ENCODE peak calls at places on chromosomes 7 and 10, in seven cellular contexts. One of them, this sample, is unnamed.

GRCh38 chr7:77447616-77448015 is 31.5 kb upstream of the GSAP start:
- DNase-seq in tibial artery: no peak
- DNase-seq in IMR-90: no peak
- DNase-seq in GM13976: no peak
- DNase-seq in BJ: no peak
- DNase-seq in ovary: no peak
- DNase-seq in MCF 10A: no peak
- DNase-seq in this sample: no peak

GRCh38 chr10:34716958-34717357 is 98.1 kb downstream of the PARD3 start:
- DNase-seq in GM13976: no peak
- DNase-seq in BJ: no peak
- DNase-seq in ovary: no peak
- DNase-seq in tibial artery: no peak
- DNase-seq in MCF 10A: no peak
- DNase-seq in IMR-90: no peak
- DNase-seq in this sample: no peak

GRCh38 chr10:62610649-62611229 is 193.8 kb upstream of the ADO start:
- DNase-seq in MCF 10A: peak; percentile 75
- DNase-seq in GM13976: peak; percentile 87
- DNase-seq in IMR-90: peak; percentile 47
- DNase-seq in tibial artery: no peak
- DNase-seq in ovary: no peak
- DNase-seq in BJ: no peak
- DNase-seq in this sample: no peak

GRCh38 chr10:76743169-76743568 is 894.4 kb downstream of the KCNMA1 start:
- DNase-seq in BJ: no peak
- DNase-seq in tibial artery: no peak
- DNase-seq in IMR-90: no peak
- DNase-seq in MCF 10A: no peak
- DNase-seq in ovary: no peak
- DNase-seq in GM13976: no peak
- DNase-seq in this sample: no peak

GRCh38 chr7:105625986-105626385 is 44.7 kb upstream of the EFCAB10 start:
- DNase-seq in BJ: no peak
- DNase-seq in IMR-90: no peak
- DNase-seq in MCF 10A: no peak
- DNase-seq in GM13976: no peak
- DNase-seq in ovary: no peak
- DNase-seq in tibial artery: no peak
- DNase-seq in this sample: no peak

GRCh38 chr10:48655426-48656240 is 29.0 kb upstream of the WDFY4 start:
- DNase-seq in IMR-90: peak; percentile 42
- DNase-seq in GM13976: no peak
- DNase-seq in ovary: peak; percentile 71
- DNase-seq in BJ: no peak
- DNase-seq in tibial artery: peak; percentile 78
- DNase-seq in MCF 10A: peak; percentile 83
- DNase-seq in this sample: peak; percentile 52

GRCh38 chr10:103241262-103242011 is 4.2 kb upstream of the RPEL1 start:
- DNase-seq in IMR-90: peak; percentile 50
- DNase-seq in BJ: no peak
- DNase-seq in MCF 10A: peak; percentile 76
- DNase-seq in GM13976: no peak
- DNase-seq in tibial artery: peak; percentile 22
- DNase-seq in ovary: no peak
- DNase-seq in this sample: no peak

GRCh38 chr7:46839651-46840050 is 742.3 kb downstream of the TNS3 start:
- DNase-seq in ovary: no peak
- DNase-seq in GM13976: no peak
- DNase-seq in BJ: no peak
- DNase-seq in MCF 10A: no peak
- DNase-seq in tibial artery: no peak
- DNase-seq in IMR-90: peak; percentile 53
- DNase-seq in this sample: no peak

GRCh38 chr7:67716729-67717128 is 720.1 kb downstream of the TYW1 start:
- DNase-seq in MCF 10A: no peak
- DNase-seq in ovary: no peak
- DNase-seq in IMR-90: no peak
- DNase-seq in GM13976: no peak
- DNase-seq in tibial artery: no peak
- DNase-seq in BJ: no peak
- DNase-seq in this sample: no peak

GRCh38 chr10:48199580-48200377 is 74.7 kb downstream of the FRMPD2 start:
- DNase-seq in ovary: no peak
- DNase-seq in tibial artery: no peak
- DNase-seq in BJ: peak; percentile 68
- DNase-seq in IMR-90: peak; percentile 63
- DNase-seq in MCF 10A: peak; percentile 35
- DNase-seq in GM13976: no peak
- DNase-seq in this sample: no peak

GRCh38 chr10:97336942-97337719 is 2.6 kb upstream of the FRAT2 start:
- DNase-seq in GM13976: no peak
- DNase-seq in ovary: no peak
- DNase-seq in MCF 10A: peak; percentile 47
- DNase-seq in tibial artery: no peak
- DNase-seq in BJ: no peak
- DNase-seq in IMR-90: no peak
- DNase-seq in this sample: no peak

GRCh38 chr7:139745330-139746143 is 32.3 kb downstream of the HIPK2 start:
- DNase-seq in tibial artery: no peak
- DNase-seq in GM13976: no peak
- DNase-seq in BJ: no peak
- DNase-seq in MCF 10A: no peak
- DNase-seq in ovary: no peak
- DNase-seq in IMR-90: no peak
- DNase-seq in this sample: no peak

GRCh38 chr7:150382123-150382843 is 3.2 kb downstream of the ZNF775 start:
- DNase-seq in BJ: no peak
- DNase-seq in ovary: no peak
- DNase-seq in IMR-90: no peak
- DNase-seq in MCF 10A: no peak
- DNase-seq in GM13976: no peak
- DNase-seq in tibial artery: no peak
- DNase-seq in this sample: no peak

GRCh38 chr10:59079386-59080226 is 96.8 kb upstream of the PHYHIPL start:
- DNase-seq in GM13976: no peak
- DNase-seq in BJ: peak; percentile 25
- DNase-seq in IMR-90: peak; percentile 75
- DNase-seq in tibial artery: no peak
- DNase-seq in MCF 10A: peak; percentile 75
- DNase-seq in ovary: no peak
- DNase-seq in this sample: no peak

GRCh38 chr10:36109399-36110023 is 467.4 kb upstream of the FZD8 start:
- DNase-seq in IMR-90: no peak
- DNase-seq in tibial artery: no peak
- DNase-seq in ovary: no peak
- DNase-seq in BJ: no peak
- DNase-seq in MCF 10A: no peak
- DNase-seq in GM13976: no peak
- DNase-seq in this sample: no peak

GRCh38 chr10:102467971-102468438 is 16.7 kb upstream of the C10orf95 start:
- DNase-seq in tibial artery: no peak
- DNase-seq in MCF 10A: no peak
- DNase-seq in BJ: no peak
- DNase-seq in IMR-90: no peak
- DNase-seq in GM13976: no peak
- DNase-seq in ovary: no peak
- DNase-seq in this sample: no peak

GRCh38 chr10:72164617-72165016 is 51.2 kb upstream of the ANAPC16 start:
- DNase-seq in IMR-90: peak; percentile 25
- DNase-seq in ovary: no peak
- DNase-seq in BJ: no peak
- DNase-seq in tibial artery: no peak
- DNase-seq in GM13976: no peak
- DNase-seq in MCF 10A: no peak
- DNase-seq in this sample: no peak

GRCh38 chr10:99280472-99280871 is 44.8 kb upstream of the HPSE2 start:
- DNase-seq in MCF 10A: no peak
- DNase-seq in tibial artery: no peak
- DNase-seq in BJ: no peak
- DNase-seq in GM13976: no peak
- DNase-seq in IMR-90: no peak
- DNase-seq in ovary: no peak
- DNase-seq in this sample: no peak

GRCh38 chr10:99279626-99280111 is 44.0 kb upstream of the HPSE2 start:
- DNase-seq in MCF 10A: peak; percentile 33
- DNase-seq in IMR-90: peak; percentile 33
- DNase-seq in ovary: no peak
- DNase-seq in tibial artery: no peak
- DNase-seq in BJ: peak; percentile 91
- DNase-seq in GM13976: no peak
- DNase-seq in this sample: no peak

GRCh38 chr10:99276848-99277486 is 41.3 kb upstream of the HPSE2 start:
- DNase-seq in BJ: no peak
- DNase-seq in MCF 10A: peak; percentile 34
- DNase-seq in ovary: no peak
- DNase-seq in IMR-90: peak; percentile 2
- DNase-seq in tibial artery: no peak
- DNase-seq in GM13976: no peak
- DNase-seq in this sample: no peak
- TF ChIP-seq CTCF in BJ: peak; percentile 28
- TF ChIP-seq CTCF in MCF 10A: peak; percentile 66
- TF ChIP-seq CTCF in ovary: no peak
- TF ChIP-seq CTCF in IMR-90: peak; percentile 41
- TF ChIP-seq CTCF in tibial artery: no peak
- TF ChIP-seq CTCF in GM13976: no peak
- TF ChIP-seq CTCF in this sample: no peak

GRCh38 chr10:18650618-18651017 is 769 bp downstream of the NSUN6 start:
- DNase-seq in ovary: no peak
- DNase-seq in IMR-90: no peak
- DNase-seq in GM13976: no peak
- DNase-seq in tibial artery: no peak
- DNase-seq in MCF 10A: no peak
- DNase-seq in BJ: no peak
- DNase-seq in this sample: no peak

GRCh38 chr10:18647945-18648344 is 3.4 kb downstream of the NSUN6 start:
- DNase-seq in IMR-90: no peak
- DNase-seq in BJ: no peak
- DNase-seq in GM13976: no peak
- DNase-seq in ovary: no peak
- DNase-seq in MCF 10A: no peak
- DNase-seq in tibial artery: no peak
- DNase-seq in this sample: no peak

GRCh38 chr10:18653112-18653511 is 1.7 kb upstream of the NSUN6 start:
- DNase-seq in MCF 10A: no peak
- DNase-seq in BJ: no peak
- DNase-seq in ovary: no peak
- DNase-seq in IMR-90: no peak
- DNase-seq in tibial artery: no peak
- DNase-seq in GM13976: no peak
- DNase-seq in this sample: no peak

GRCh38 chr10:18649364-18649959 is 1.9 kb downstream of the NSUN6 start:
- DNase-seq in IMR-90: no peak
- DNase-seq in tibial artery: no peak
- DNase-seq in ovary: no peak
- DNase-seq in GM13976: no peak
- DNase-seq in MCF 10A: no peak
- DNase-seq in BJ: no peak
- DNase-seq in this sample: no peak

DNA sequence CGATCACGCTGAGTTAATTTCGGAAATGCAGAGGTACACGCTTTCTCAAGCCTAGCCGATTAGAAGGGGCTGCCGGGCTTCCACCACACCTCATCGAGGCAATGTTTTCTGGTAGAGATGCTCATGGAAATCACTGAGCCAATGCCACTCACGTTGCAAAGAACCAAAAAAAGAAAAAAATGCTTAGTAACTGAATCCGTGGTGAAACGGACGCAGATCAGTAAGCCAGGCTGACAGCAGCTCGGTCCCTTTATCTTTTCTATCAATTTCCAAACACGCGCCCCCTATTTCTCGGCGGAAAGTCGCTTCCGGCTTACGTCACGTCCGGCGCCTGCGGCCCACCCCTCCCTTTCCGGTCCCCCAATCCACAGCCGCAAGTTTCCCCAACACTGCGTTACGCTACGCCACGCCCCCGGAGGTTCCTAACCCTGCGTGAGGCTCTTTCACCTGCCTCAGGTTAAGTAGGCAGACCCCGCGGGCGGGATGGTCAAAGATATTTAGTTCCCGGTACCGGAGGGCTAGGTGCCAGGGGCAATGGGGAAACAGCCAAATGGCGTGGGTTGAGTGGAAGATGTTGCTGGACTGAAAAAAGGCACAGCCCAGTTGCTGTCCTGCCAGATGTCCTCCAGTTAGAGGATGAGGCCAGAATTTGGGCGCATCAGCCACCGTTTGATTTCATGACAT is at the start of gene NSUN6:
- DNase-seq in tibial artery: peak; percentile 89
- DNase-seq in MCF 10A: peak; percentile 85
- DNase-seq in BJ: no peak
- DNase-seq in IMR-90: peak; percentile 85
- DNase-seq in GM13976: peak; percentile 81
- DNase-seq in ovary: peak; percentile 93
- DNase-seq in this sample: peak; percentile 91
- TF ChIP-seq CTCF in tibial artery: no peak
- TF ChIP-seq CTCF in MCF 10A: no peak
- TF ChIP-seq CTCF in BJ: peak; percentile 18
- TF ChIP-seq CTCF in IMR-90: peak; percentile 13
- TF ChIP-seq CTCF in GM13976: no peak
- TF ChIP-seq CTCF in ovary: no peak
- TF ChIP-seq CTCF in this sample: peak; percentile 14

GRCh38 chr7:32140540-32140939 is 70.3 kb upstream of the PDE1C start:
- DNase-seq in BJ: no peak
- DNase-seq in tibial artery: no peak
- DNase-seq in GM13976: no peak
- DNase-seq in MCF 10A: no peak
- DNase-seq in ovary: no peak
- DNase-seq in IMR-90: no peak
- DNase-seq in this sample: no peak
- TF ChIP-seq CTCF in BJ: no peak
- TF ChIP-seq CTCF in tibial artery: no peak
- TF ChIP-seq CTCF in GM13976: no peak
- TF ChIP-seq CTCF in MCF 10A: no peak
- TF ChIP-seq CTCF in ovary: no peak
- TF ChIP-seq CTCF in IMR-90: no peak
- TF ChIP-seq CTCF in this sample: no peak

GRCh38 chr10:118595598-118596425 is at the start of gene PRLHR:
- DNase-seq in BJ: no peak
- DNase-seq in GM13976: peak; percentile 41
- DNase-seq in tibial artery: no peak
- DNase-seq in MCF 10A: peak; percentile 20
- DNase-seq in ovary: peak; percentile 32
- DNase-seq in IMR-90: peak; percentile 10
- DNase-seq in this sample: peak; percentile 42

GRCh38 chr10:118594392-118595063 is 920 bp downstream of the PRLHR start:
- DNase-seq in BJ: no peak
- DNase-seq in ovary: peak; percentile 38
- DNase-seq in MCF 10A: no peak
- DNase-seq in IMR-90: peak; percentile 21
- DNase-seq in tibial artery: peak; percentile 39
- DNase-seq in GM13976: peak; percentile 55
- DNase-seq in this sample: peak; percentile 63

GRCh38 chr10:118592675-118593330 is 2.6 kb downstream of the PRLHR start:
- DNase-seq in BJ: no peak
- DNase-seq in IMR-90: no peak
- DNase-seq in GM13976: no peak
- DNase-seq in MCF 10A: no peak
- DNase-seq in tibial artery: no peak
- DNase-seq in ovary: no peak
- DNase-seq in this sample: no peak

GRCh38 chr10:118595064-118595420 is 406 bp downstream of the PRLHR start:
- DNase-seq in tibial artery: no peak
- DNase-seq in IMR-90: no peak
- DNase-seq in MCF 10A: no peak
- DNase-seq in ovary: no peak
- DNase-seq in BJ: no peak
- DNase-seq in GM13976: no peak
- DNase-seq in this sample: no peak

GRCh38 chr10:118596426-118597124 is 1.1 kb upstream of the PRLHR start:
- DNase-seq in tibial artery: no peak
- DNase-seq in BJ: no peak
- DNase-seq in ovary: no peak
- DNase-seq in GM13976: no peak
- DNase-seq in MCF 10A: no peak
- DNase-seq in IMR-90: no peak
- DNase-seq in this sample: no peak
- TF ChIP-seq CTCF in tibial artery: no peak
- TF ChIP-seq CTCF in BJ: no peak
- TF ChIP-seq CTCF in ovary: no peak
- TF ChIP-seq CTCF in GM13976: no peak
- TF ChIP-seq CTCF in MCF 10A: no peak
- TF ChIP-seq CTCF in IMR-90: no peak
- TF ChIP-seq CTCF in this sample: no peak